ENCODE peak calls at places on chromosomes 11 and 22, in six cellular contexts. K is left lung, G is GM23338, Q is lower lobe of right lung, Z is upper lobe of right lung, W is pancreas. F is an unnamed sample.
A peak's percentile ranks its signal among the peaks of the same experiment; 100 is the strongest.

GRCh38 chr11:102666331-102666957 is 39.1 kb downstream of the MMP27 start:
- ATAC-seq in K (peak; percentile 95), G (peak; percentile 76), Q (peak; percentile 83), Z (peak; percentile 89), W (peak; percentile 79), F (no peak)

GRCh38 chr11:94731921-94732601 is 36.1 kb upstream of the AMOTL1 start:
- ATAC-seq in K (peak; percentile 42), G (no peak), Q (peak; percentile 53), Z (peak; percentile 49), W (peak; percentile 68), F (peak; percentile 85)

GRCh38 chr11:1153951-1154487 is 3.7 kb upstream of the MUC5AC start:
- ATAC-seq in K (peak; percentile 80), G (no peak), Q (peak; percentile 64), Z (peak; percentile 60), W (peak; percentile 86), F (peak; percentile 82)

GRCh38 chr22:33914699-33915098 is 5.6 kb downstream of the LARGE1 start:
- ATAC-seq in K (no peak), G (no peak), Q (no peak), Z (no peak), W (no peak), F (no peak)

GRCh38 chr22:48660795-48661740 is 1166.6 kb downstream of the BRD1 start:
- ATAC-seq in K (no peak), G (no peak), Q (no peak), Z (no peak), W (no peak), F (no peak)

GRCh38 chr11:9955387-9955786 is 291.5 kb downstream of the SWAP70 start:
- ATAC-seq in K (no peak), G (no peak), Q (no peak), Z (no peak), W (no peak), F (no peak)

GRCh38 chr11:123202155-123202714 is 7.2 kb upstream of the CLMP start:
- ATAC-seq in K (peak; percentile 65), G (peak; percentile 15), Q (peak; percentile 65), Z (peak; percentile 68), W (peak; percentile 40), F (peak; percentile 82)

GRCh38 chr11:76716268-76716667 is 45.7 kb upstream of the LRRC32 start:
- ATAC-seq in K (no peak), G (no peak), Q (no peak), Z (peak; percentile 31), W (no peak), F (peak; percentile 22)

GRCh38 chr22:35627267-35628041 is 10.3 kb upstream of the MB start:
- ATAC-seq in K (peak; percentile 80), G (peak; percentile 69), Q (peak; percentile 87), Z (peak; percentile 86), W (peak; percentile 87), F (peak; percentile 78)

GRCh38 chr11:71946144-71946571 is 17.3 kb downstream of the RNF121 start:
- ATAC-seq in K (peak; percentile 18), G (no peak), Q (no peak), Z (no peak), W (peak; percentile 38), F (no peak)

GRCh38 chr22:38299001-38299651 is 18.1 kb downstream of the CSNK1E start:
- ATAC-seq in K (no peak), G (no peak), Q (no peak), Z (no peak), W (peak; percentile 75), F (no peak)

GRCh38 chr22:27965547-27965946 is 46.5 kb upstream of the PITPNB start:
- ATAC-seq in K (no peak), G (no peak), Q (no peak), Z (no peak), W (no peak), F (no peak)

GRCh38 chr22:38109391-38110000 is 988 bp downstream of the BAIAP2L2 start:
- ATAC-seq in K (no peak), G (no peak), Q (no peak), Z (peak; percentile 4), W (no peak), F (no peak)

GRCh38 chr11:122099345-122100045 is 16.5 kb downstream of the BLID start:
- ATAC-seq in K (no peak), G (no peak), Q (no peak), Z (no peak), W (peak; percentile 28), F (no peak)

GRCh38 chr11:47879259-47880184 is 31.4 kb upstream of the NUP160 start:
- ATAC-seq in K (no peak), G (no peak), Q (peak; percentile 21), Z (no peak), W (no peak), F (no peak)

GRCh38 chr11:96186806-96187205 is 156.2 kb downstream of the MAML2 start:
- ATAC-seq in K (no peak), G (no peak), Q (no peak), Z (no peak), W (no peak), F (no peak)

GRCh38 chr22:21098099-21098671 is 52.4 kb downstream of the LRRC74B start:
- ATAC-seq in K (no peak), G (no peak), Q (no peak), Z (no peak), W (no peak), F (no peak)
- TF ChIP-seq CTCF in K (no peak), G (peak; percentile 38), Q (no peak), Z (no peak), W (no peak), F (no peak)

DNA sequence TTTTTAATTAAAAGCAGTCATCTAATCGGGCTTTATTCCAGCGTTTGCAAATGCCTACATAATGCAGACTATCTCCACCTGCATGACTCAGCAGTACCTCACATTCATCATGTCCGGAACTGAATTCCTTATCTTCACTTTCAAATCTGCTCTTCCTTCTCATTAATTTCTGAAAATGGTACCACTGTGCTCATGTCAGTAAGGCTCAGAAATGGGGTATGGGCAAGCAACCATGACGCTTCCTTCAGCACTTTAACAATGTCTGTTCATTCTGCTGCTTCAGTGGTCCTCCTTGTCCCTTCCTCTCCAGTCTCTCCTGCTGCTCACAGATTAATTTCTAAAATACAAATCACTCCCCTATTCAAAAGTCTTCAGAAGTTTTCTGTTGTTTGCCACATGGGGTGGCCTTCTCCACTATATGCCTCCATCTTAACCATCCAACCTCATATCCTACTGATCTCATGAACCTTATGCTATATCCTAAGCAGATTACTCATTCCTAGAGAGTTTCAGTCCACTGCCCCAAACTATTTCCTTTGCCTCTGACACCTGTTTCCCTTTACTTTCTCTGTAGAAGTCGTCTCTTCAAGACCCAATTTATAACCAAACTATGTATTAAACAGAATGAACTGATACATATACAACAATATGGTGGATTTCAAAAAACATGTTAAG is 7.0 kb downstream of the GTF2H1 start:
- ATAC-seq in K (no peak), G (no peak), Q (no peak), Z (no peak), W (no peak), F (no peak)
- H3K4me1 ChIP-seq in K (peaks cover 40% of the 10 kb centered on the region), G (peaks cover 12% of the 10 kb centered on the region), Q (peaks cover 16% of the 10 kb centered on the region), Z (peaks cover 10% of the 10 kb centered on the region), W (peaks cover 15% of the 10 kb centered on the region), F (peaks cover 3% of the 10 kb centered on the region)

GRCh38 chr22:46260038-46260437 is 3.1 kb downstream of the PKDREJ start:
- ATAC-seq in K (no peak), G (no peak), Q (no peak), Z (no peak), W (no peak), F (no peak)

GRCh38 chr22:46263208-46263575 is at the start of gene PKDREJ:
- ATAC-seq in K (no peak), G (peak; percentile 10), Q (no peak), Z (no peak), W (no peak), F (no peak)

GRCh38 chr22:46267431-46268279 is at the start of gene TTC38:
- ATAC-seq in K (peak; percentile 98), G (peak; percentile 90), Q (peak; percentile 98), Z (peak; percentile 98), W (peak; percentile 98), F (peak; percentile 98)

GRCh38 chr22:46259374-46259773 is 3.8 kb downstream of the PKDREJ start:
- ATAC-seq in K (no peak), G (no peak), Q (no peak), Z (no peak), W (no peak), F (no peak)

DNA sequence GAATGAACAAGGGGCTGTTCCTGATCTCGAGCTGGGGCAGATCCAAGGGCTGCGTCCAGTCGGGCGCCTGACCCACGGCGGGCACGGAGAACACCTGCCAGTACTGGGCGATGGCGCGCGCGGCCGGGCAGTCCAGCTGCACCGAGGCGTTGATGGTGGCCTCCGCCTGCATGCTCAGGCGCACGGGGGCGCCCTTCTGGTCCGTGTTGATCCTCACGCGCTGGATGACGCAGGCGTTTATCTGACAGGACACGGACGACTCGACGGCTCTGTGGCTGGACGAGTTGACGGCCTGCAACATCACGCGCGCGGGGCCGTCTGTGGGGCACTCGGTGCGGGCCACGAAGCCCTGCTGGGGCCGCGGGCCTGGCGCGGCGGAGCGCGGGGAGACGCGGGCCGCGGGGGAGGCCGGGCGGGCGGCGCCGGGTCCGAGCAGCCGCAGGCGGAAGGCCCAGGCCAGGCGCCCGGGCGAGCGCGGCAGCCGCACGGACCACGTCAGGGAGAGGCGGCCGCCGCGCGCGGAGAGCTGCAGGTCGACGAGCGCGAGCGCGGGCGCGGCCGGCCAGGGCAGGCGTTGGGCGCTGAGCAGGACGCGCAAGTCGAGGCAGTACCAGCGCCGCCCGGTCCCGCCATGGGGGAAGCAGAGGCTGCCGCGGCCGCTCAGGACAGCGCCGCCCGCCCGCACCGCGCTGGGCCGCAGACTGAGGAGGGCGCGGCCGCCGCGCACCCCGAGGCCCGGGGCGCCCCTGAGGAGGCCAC is 515 bp downstream of the PKDREJ start:
- ATAC-seq in K (peak; percentile 77), G (peak; percentile 80), Q (peak; percentile 65), Z (peak; percentile 83), W (peak; percentile 24), F (peak; percentile 72)
- TF ChIP-seq CTCF in K (peak; percentile 50), G (peak; percentile 45), Q (peak; percentile 40), Z (peak; percentile 44), W (no peak), F (peak; percentile 38)

GRCh38 chr11:64857485-64857884 is 13.0 kb upstream of the CDC42BPG start:
- ATAC-seq in K (no peak), G (no peak), Q (no peak), Z (no peak), W (no peak), F (no peak)
- H3K4me1 ChIP-seq in K (peaks cover 100% of the 10 kb centered on the region), G (peaks cover 3% of the 10 kb centered on the region), Q (peaks cover 100% of the 10 kb centered on the region), Z (peaks cover 95% of the 10 kb centered on the region), W (no peaks in the 10 kb centered on the region), F (peaks cover 100% of the 10 kb centered on the region)

DNA sequence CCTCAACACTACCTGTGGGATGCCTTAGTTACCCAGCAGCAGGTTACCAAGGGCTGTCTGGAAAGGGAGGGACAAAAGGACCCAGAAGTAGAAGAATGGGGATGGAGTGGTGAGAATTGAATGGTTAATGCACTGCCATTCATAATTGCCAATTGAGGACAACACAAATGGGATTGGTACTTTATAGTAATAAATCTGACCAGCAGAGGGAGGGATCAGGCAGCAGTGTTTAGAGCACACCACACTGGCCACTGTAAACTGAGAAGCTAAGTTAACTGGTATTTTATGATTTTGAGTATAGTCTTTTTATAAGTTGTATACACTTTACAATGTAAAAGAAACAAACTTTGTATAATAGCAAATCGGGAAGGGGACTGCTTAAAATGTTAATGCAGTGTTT is 10.7 kb downstream of the TBRG1 start:
- ATAC-seq in K (peak; percentile 29), G (no peak), Q (no peak), Z (no peak), W (no peak), F (no peak)
- TF ChIP-seq CTCF in K (no peak), G (peak; percentile 35), Q (no peak), Z (no peak), W (no peak), F (no peak)

GRCh38 chr11:120339394-120339890 is 3.2 kb downstream of the ARHGEF12 start:
- ATAC-seq in K (no peak), G (no peak), Q (no peak), Z (no peak), W (no peak), F (no peak)
- H3K4me1 ChIP-seq in K (peaks cover 54% of the 10 kb centered on the region), G (peaks cover 41% of the 10 kb centered on the region), Q (peaks cover 73% of the 10 kb centered on the region), Z (peaks cover 25% of the 10 kb centered on the region), W (peaks cover 33% of the 10 kb centered on the region), F (peaks cover 77% of the 10 kb centered on the region)